ENCODE peak calls at places on chromosomes 3 and 15, in eight cellular contexts. R is HCEC 1CT; W is activated T-cell treated with anti-CD3 and anti-CD28 coated beads for 4 hours; Z is AG08396; A is hypothalamus; N is renal cortical epithelial cell; B is spleen; M is stimulated activated CD8-positive, alpha-beta memory T cell treated with anti-CD3 and anti-CD28 coated beads, Interleukin-15, amount 100 ng/mL, for 24 hours. F is an unnamed sample.

GRCh38 chr3:141406265-141406664 is 38.0 kb downstream of the ZBTB38 start:
- DNase-seq in R (no peak), M (no peak), W (no peak), B (no peak), N (no peak), A (no peak), Z (no peak), F (no peak)

GRCh38 chr15:41219381-41219780 is 11.2 kb downstream of the EXD1 start:
- DNase-seq in R (no peak), Z (no peak), B (no peak), M (no peak), W (no peak), A (no peak), N (no peak), F (no peak)

GRCh38 chr3:27095588-27096222 is 273.5 kb downstream of the NEK10 start:
- DNase-seq in M (no peak), B (no peak), A (no peak), W (no peak), Z (no peak), N (no peak), R (no peak), F (no peak)

GRCh38 chr3:192223815-192224214 is 503.5 kb downstream of the FGF12 start:
- DNase-seq in B (no peak), N (no peak), M (no peak), W (no peak), A (no peak), R (no peak), Z (no peak), F (no peak)

GRCh38 chr3:144362126-144362525 is 390.5 kb downstream of the DIPK2A start:
- DNase-seq in A (no peak), N (peak), Z (peak), W (no peak), B (no peak), M (no peak), R (peak), F (no peak)

GRCh38 chr3:167835359-167835758 is 99.8 kb downstream of the SERPINI1 start:
- DNase-seq in R (no peak), M (no peak), W (no peak), N (no peak), B (no peak), A (no peak), Z (no peak), F (no peak)

GRCh38 chr15:101652783-101653430 is 726 bp upstream of the TM2D3 start:
- DNase-seq in R (no peak), N (peak), A (no peak), B (peak), W (peak), Z (no peak), M (no peak), F (no peak)

GRCh38 chr3:46867550-46867898 is 4.3 kb upstream of the MYL3 start:
- DNase-seq in A (peak), Z (peak), M (no peak), B (no peak), W (no peak), N (no peak), R (no peak), F (no peak)

GRCh38 chr3:185365281-185366211 is 2.6 kb downstream of the MAP3K13 start:
- DNase-seq in A (no peak), M (no peak), W (no peak), Z (no peak), B (no peak), N (no peak), R (no peak), F (no peak)

GRCh38 chr15:67771201-67771600 is 54.1 kb upstream of the SKOR1 start:
- DNase-seq in B (no peak), N (no peak), A (no peak), R (no peak), W (no peak), Z (no peak), M (no peak), F (no peak)

GRCh38 chr15:70492240-70493177 is 270.8 kb downstream of the UACA start:
- DNase-seq in R (peak), Z (peak), A (peak), W (peak), M (no peak), N (peak), B (peak), F (peak)

GRCh38 chr3:101836907-101837598 is 12.3 kb upstream of the NFKBIZ start:
- DNase-seq in M (no peak), Z (peak), N (peak), B (no peak), A (no peak), R (peak), W (no peak), F (no peak)

GRCh38 chr3:36065321-36065720 is 315.0 kb upstream of the STAC start:
- DNase-seq in N (peak), M (no peak), R (no peak), W (no peak), B (no peak), Z (no peak), A (no peak), F (no peak)

GRCh38 chr3:127676456-127676855 is 3.7 kb downstream of the ABTB1 start:
- DNase-seq in W (no peak), Z (no peak), M (no peak), R (no peak), A (no peak), N (no peak), B (peak), F (no peak)

GRCh38 chr3:29453278-29453961 is 172.5 kb downstream of the RBMS3 start:
- DNase-seq in M (no peak), B (no peak), R (no peak), N (peak), Z (no peak), W (no peak), A (peak), F (no peak)

GRCh38 chr3:77467702-77468407 is 428.0 kb downstream of the ROBO2 start:
- DNase-seq in W (no peak), Z (no peak), M (no peak), R (peak), A (no peak), N (peak), B (no peak), F (no peak)

GRCh38 chr3:168801792-168802191 is 706.1 kb upstream of the GOLIM4 start:
- DNase-seq in N (peak), B (no peak), W (no peak), Z (peak), R (peak), A (no peak), M (no peak), F (no peak)

GRCh38 chr3:194194051-194194756 is 58.3 kb downstream of the HES1 start:
- DNase-seq in W (no peak), M (no peak), A (no peak), Z (no peak), B (no peak), N (no peak), R (no peak), F (no peak)

GRCh38 chr15:71275098-71275497 is 159.8 kb downstream of the THSD4 start:
- DNase-seq in M (no peak), Z (peak), B (no peak), N (peak), R (peak), A (no peak), W (no peak), F (no peak)

GRCh38 chr3:153959321-153959717 is 161.9 kb upstream of the ARHGEF26 start:
- DNase-seq in W (no peak), A (no peak), Z (no peak), B (no peak), R (no peak), M (no peak), N (no peak), F (no peak)

GRCh38 chr3:154247806-154248480 is 76.3 kb downstream of the DHX36 start:
- DNase-seq in B (no peak), Z (no peak), W (no peak), N (no peak), M (no peak), A (peak), R (no peak), F (no peak)

GRCh38 chr15:97598353-97598798 is 362.1 kb upstream of the ARRDC4 start:
- DNase-seq in Z (no peak), A (no peak), R (no peak), W (no peak), N (no peak), M (no peak), B (no peak), F (no peak)

F was measured in erythroblast.